ENCODE peak calls at places on chromosomes 3 and 15, in ten cellular contexts. S is sigmoid colon, W is MM.1S, B is nephron progenitor cell, F is AG09309, L is heart right ventricle, K is OCI-LY7, C is RWPE2, U is tibial nerve, T is A549. P is an unnamed sample.

GRCh38 chr3:172317984-172318383 is 130.3 kb downstream of the GHSR start:
- DNase-seq in S (peak), W (no peak), B (peak), F (peak), L (peak), K (no peak), C (no peak), U (peak), T (peak), P (no peak)

GRCh38 chr3:48599509-48600285 is 4.6 kb upstream of the COL7A1 start:
- DNase-seq in S (no peak), W (no peak), B (no peak), F (no peak), L (no peak), K (no peak), C (peak), U (no peak), T (no peak), P (no peak)

GRCh38 chr3:10581716-10582115 is 76.3 kb upstream of the ATP2B2 start:
- DNase-seq in S (no peak), W (no peak), B (no peak), F (no peak), L (no peak), K (no peak), C (no peak), U (no peak), T (no peak), P (no peak)

GRCh38 chr15:39084683-39085530 is 496.0 kb upstream of the THBS1 start:
- DNase-seq in S (peak), W (no peak), B (no peak), F (peak), L (no peak), K (no peak), C (no peak), U (no peak), T (peak), P (no peak)

GRCh38 chr3:18080198-18080689 is 337.8 kb upstream of the TBC1D5 start:
- DNase-seq in S (no peak), W (no peak), B (no peak), F (no peak), L (no peak), K (no peak), C (no peak), U (no peak), T (no peak), P (no peak)

GRCh38 chr3:187858086-187858485 is 112.8 kb upstream of the BCL6 start:
- DNase-seq in S (no peak), W (no peak), B (no peak), F (peak), L (no peak), K (no peak), C (no peak), U (peak), T (no peak), P (no peak)

GRCh38 chr15:59879506-59879905 is 124.6 kb upstream of the FOXB1 start:
- DNase-seq in S (no peak), W (no peak), B (no peak), F (peak), L (no peak), K (no peak), C (no peak), U (no peak), T (no peak), P (no peak)

GRCh38 chr3:196740476-196741400 is 1.1 kb downstream of the PAK2 start:
- DNase-seq in S (no peak), W (peak), B (peak), F (no peak), L (no peak), K (peak), C (no peak), U (peak), T (peak), P (no peak)

GRCh38 chr3:100899440-100900091 is 93.7 kb downstream of the ABI3BP start:
- DNase-seq in S (no peak), W (peak), B (no peak), F (no peak), L (no peak), K (no peak), C (no peak), U (no peak), T (no peak), P (no peak)

GRCh38 chr3:51975857-51976549 is 1.1 kb downstream of the ABHD14A start:
- DNase-seq in S (peak), W (no peak), B (peak), F (peak), L (peak), K (peak), C (no peak), U (peak), T (no peak), P (no peak)

GRCh38 chr3:141845407-141846049 is 30.9 kb upstream of the ATP1B3 start:
- DNase-seq in S (no peak), W (no peak), B (peak), F (no peak), L (no peak), K (peak), C (no peak), U (no peak), T (no peak), P (no peak)

GRCh38 chr3:104564045-104564643 is 802.6 kb upstream of the ALCAM start:
- DNase-seq in S (no peak), W (peak), B (peak), F (peak), L (no peak), K (peak), C (no peak), U (peak), T (peak), P (no peak)

GRCh38 chr3:134106580-134106979 is 76.9 kb upstream of the SLCO2A1 start:
- DNase-seq in S (no peak), W (no peak), B (no peak), F (no peak), L (no peak), K (no peak), C (no peak), U (no peak), T (no peak), P (no peak)

GRCh38 chr3:185763347-185764010 is 61.4 kb downstream of the IGF2BP2 start:
- DNase-seq in S (no peak), W (no peak), B (no peak), F (no peak), L (no peak), K (no peak), C (no peak), U (no peak), T (no peak), P (no peak)

GRCh38 chr3:99409961-99410360 is 228.4 kb upstream of the COL8A1 start:
- DNase-seq in S (no peak), W (no peak), B (no peak), F (no peak), L (no peak), K (no peak), C (no peak), U (no peak), T (no peak), P (no peak)

GRCh38 chr15:90623854-90624253 is 93.3 kb upstream of the BLM start:
- DNase-seq in S (no peak), W (no peak), B (no peak), F (no peak), L (no peak), K (no peak), C (no peak), U (no peak), T (no peak), P (no peak)

GRCh38 chr3:100245146-100245545 is 15.6 kb upstream of the TBC1D23 start:
- DNase-seq in S (no peak), W (no peak), B (no peak), F (no peak), L (no peak), K (no peak), C (no peak), U (no peak), T (no peak), P (no peak)

GRCh38 chr3:15361494-15362214 is 29.3 kb upstream of the SH3BP5 start:
- DNase-seq in S (no peak), W (no peak), B (peak), F (no peak), L (no peak), K (peak), C (no peak), U (peak), T (no peak), P (no peak)

GRCh38 chr3:165196577-165197561 is 685 bp upstream of the SLITRK3 start:
- DNase-seq in S (peak), W (no peak), B (peak), F (no peak), L (no peak), K (no peak), C (no peak), U (no peak), T (no peak), P (no peak)

GRCh38 chr3:149816986-149817385 is 4.0 kb downstream of the RNF13 start:
- DNase-seq in S (no peak), W (no peak), B (no peak), F (no peak), L (no peak), K (no peak), C (no peak), U (peak), T (no peak), P (no peak)

GRCh38 chr15:85114886-85115285 is 133.2 kb downstream of the PDE8A start:
- DNase-seq in S (no peak), W (no peak), B (no peak), F (no peak), L (no peak), K (no peak), C (no peak), U (no peak), T (no peak), P (no peak)

GRCh38 chr15:84572231-84572630 is 28.6 kb upstream of the ZSCAN2 start:
- DNase-seq in S (no peak), W (no peak), B (no peak), F (no peak), L (no peak), K (no peak), C (no peak), U (no peak), T (no peak), P (no peak)

GRCh38 chr3:140092883-140093536 is 158.0 kb downstream of the CLSTN2 start:
- DNase-seq in S (no peak), W (no peak), B (no peak), F (no peak), L (no peak), K (no peak), C (no peak), U (no peak), T (no peak), P (no peak)

GRCh38 chr15:68314563-68314962 is 37.0 kb downstream of the FEM1B start:
- DNase-seq in S (no peak), W (no peak), B (no peak), F (no peak), L (no peak), K (no peak), C (no peak), U (peak), T (no peak), P (no peak)

GRCh38 chr15:57069423-57069822 is 151.0 kb downstream of the TCF12 start:
- DNase-seq in S (no peak), W (peak), B (no peak), F (no peak), L (no peak), K (no peak), C (no peak), U (no peak), T (no peak), P (no peak)

GRCh38 chr3:194941956-194942483 is 256.3 kb downstream of the FAM43A start:
- DNase-seq in S (no peak), W (no peak), B (no peak), F (no peak), L (no peak), K (no peak), C (no peak), U (no peak), T (no peak), P (no peak)

GRCh38 chr15:55564347-55565145 is 23.6 kb downstream of the PYGO1 start:
- DNase-seq in S (no peak), W (no peak), B (no peak), F (no peak), L (no peak), K (no peak), C (no peak), U (no peak), T (no peak), P (no peak)

GRCh38 chr15:67063689-67064606 is 1.5 kb upstream of the SMAD3 start:
- DNase-seq in S (no peak), W (no peak), B (peak), F (no peak), L (peak), K (no peak), C (no peak), U (no peak), T (peak), P (no peak)

GRCh38 chr15:90519688-90520087 is 10.0 kb upstream of the CRTC3 start:
- DNase-seq in S (no peak), W (no peak), B (no peak), F (peak), L (no peak), K (no peak), C (no peak), U (no peak), T (no peak), P (no peak)

GRCh38 chr3:112124901-112125607 is 8.0 kb downstream of the GCSAM start:
- DNase-seq in S (no peak), W (no peak), B (no peak), F (no peak), L (no peak), K (peak), C (no peak), U (no peak), T (no peak), P (no peak)

GRCh38 chr3:69320867-69321266 is 65.0 kb downstream of the FRMD4B start:
- DNase-seq in S (peak), W (peak), B (no peak), F (no peak), L (peak), K (peak), C (no peak), U (no peak), T (no peak), P (no peak)

GRCh38 chr3:4994144-4994730 is 15.0 kb downstream of the BHLHE40 start:
- DNase-seq in S (no peak), W (no peak), B (no peak), F (no peak), L (no peak), K (no peak), C (peak), U (no peak), T (peak), P (no peak)

GRCh38 chr15:52803543-52804306 is 13.6 kb upstream of the ONECUT1 start:
- DNase-seq in S (no peak), W (peak), B (peak), F (no peak), L (no peak), K (no peak), C (peak), U (no peak), T (no peak), P (no peak)

GRCh38 chr3:42025388-42026138 is 63.7 kb upstream of the ULK4 start:
- DNase-seq in S (peak), W (peak), B (peak), F (peak), L (peak), K (peak), C (no peak), U (peak), T (peak), P (peak)

DNA sequence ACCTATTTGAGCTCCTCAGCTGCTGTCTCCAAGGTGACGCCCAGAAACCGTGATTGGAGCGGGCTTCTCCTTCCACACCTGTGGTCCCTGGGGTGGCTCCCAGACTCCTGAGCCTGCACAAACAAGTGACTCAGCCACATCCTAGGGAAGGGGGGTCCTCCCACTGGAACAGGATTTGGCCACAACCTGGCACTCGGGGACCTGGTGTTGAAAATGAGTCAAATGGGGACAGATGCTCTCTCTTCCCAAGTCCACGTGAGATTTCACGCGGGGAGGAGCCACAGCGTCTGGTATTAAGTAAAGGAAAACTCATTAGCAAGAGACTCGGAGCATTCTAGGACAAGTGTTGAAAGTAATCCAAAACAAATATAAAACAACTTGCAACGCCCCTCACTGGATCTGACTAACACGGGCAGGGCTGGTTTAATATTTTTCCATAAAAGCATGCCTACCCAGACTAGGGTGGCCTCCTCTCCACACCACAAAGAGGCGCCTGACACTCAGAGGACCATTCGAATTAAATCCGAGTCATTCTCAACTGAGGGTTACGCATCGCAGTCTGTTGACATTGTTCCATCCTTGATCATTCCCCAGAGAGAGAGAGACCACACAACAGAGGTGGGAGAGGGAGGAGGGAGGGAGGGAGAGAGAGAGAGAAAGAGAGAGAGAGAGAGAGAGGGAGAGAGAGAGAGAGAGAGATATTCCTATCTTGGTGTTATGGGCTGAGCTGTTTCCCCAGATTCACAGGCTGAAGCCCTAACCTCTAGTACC is 74.4 kb downstream of the MGLL start:
- DNase-seq in S (peak), W (no peak), B (no peak), F (peak), L (peak), K (no peak), C (peak), U (peak), T (peak), P (no peak)
- TF ChIP-seq CTCF in S (no peak), W (no peak), B (no peak), F (peak), L (no peak), K (no peak), C (peak), U (peak), T (peak), P (no peak)

DNA sequence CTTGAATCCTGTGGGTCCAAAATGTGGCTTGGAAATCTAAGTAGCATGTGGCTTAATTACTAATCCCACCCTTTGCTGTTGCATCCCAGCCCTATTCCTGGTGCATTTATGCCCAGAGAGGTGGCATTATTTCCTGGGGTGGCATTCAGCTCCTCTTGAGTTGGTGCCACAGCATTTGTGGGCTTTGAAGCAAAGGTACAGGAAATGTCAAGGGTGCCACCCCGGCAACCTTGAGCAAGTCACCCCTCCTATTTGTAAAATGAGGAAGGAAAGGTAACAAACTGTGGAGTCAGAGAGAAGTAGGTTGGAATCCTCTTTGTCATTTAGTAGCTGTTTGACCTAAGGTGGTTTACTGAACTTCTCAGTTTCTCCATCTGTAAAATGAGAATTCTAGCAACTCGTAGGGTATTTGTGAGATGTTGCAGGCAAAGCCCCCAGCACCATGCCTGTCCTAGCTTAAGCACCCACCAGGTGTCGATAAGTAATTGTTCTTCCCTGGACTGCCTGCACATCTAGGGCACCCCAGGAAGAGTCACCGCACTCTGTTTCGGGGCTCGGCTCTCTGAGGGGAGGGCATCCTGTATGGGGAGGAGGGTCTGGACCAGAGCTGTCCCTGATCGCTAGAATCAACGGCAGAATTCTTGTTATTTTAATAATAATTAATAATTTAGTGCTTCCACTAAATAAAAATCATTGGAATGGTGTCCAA is 17.1 kb downstream of the ISG20 start:
- DNase-seq in S (peak), W (no peak), B (no peak), F (no peak), L (no peak), K (no peak), C (peak), U (no peak), T (no peak), P (no peak)
- TF ChIP-seq CTCF in S (no peak), W (no peak), B (no peak), F (no peak), L (no peak), K (no peak), C (no peak), U (no peak), T (no peak), P (no peak)

GRCh38 chr3:192831801-192832347 is 85.8 kb downstream of the MB21D2 start:
- DNase-seq in S (no peak), W (no peak), B (no peak), F (no peak), L (no peak), K (no peak), C (no peak), U (no peak), T (no peak), P (no peak)
- TF ChIP-seq CTCF in S (no peak), W (no peak), B (no peak), F (no peak), L (no peak), K (no peak), C (no peak), U (no peak), T (no peak), P (no peak)

DNA sequence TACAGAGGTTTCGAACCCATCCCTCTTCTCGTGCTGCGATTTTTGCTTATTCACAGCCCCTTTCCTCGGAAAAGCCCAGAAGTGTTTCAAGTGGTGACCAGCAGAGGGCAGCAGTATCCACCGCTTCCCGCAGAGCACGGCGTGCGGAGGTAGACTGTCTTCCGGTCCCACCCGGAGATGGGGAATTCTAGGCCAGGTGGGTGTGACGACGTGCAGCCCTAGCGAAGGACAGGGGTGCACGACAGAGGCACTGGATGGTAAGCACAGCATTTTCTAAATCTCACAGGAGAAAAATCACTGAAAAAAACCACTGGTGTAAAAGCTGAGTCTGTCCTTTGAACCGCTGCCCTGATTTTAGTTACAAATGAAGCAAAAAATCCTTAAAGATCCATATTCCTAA is 7.4 kb upstream of the PSMD6 start:
- DNase-seq in S (peak), W (peak), B (peak), F (no peak), L (peak), K (peak), C (peak), U (peak), T (peak), P (peak)
- TF ChIP-seq CTCF in S (peak), W (peak), B (peak), F (peak), L (peak), K (peak), C (peak), U (peak), T (peak), P (peak)

DNA sequence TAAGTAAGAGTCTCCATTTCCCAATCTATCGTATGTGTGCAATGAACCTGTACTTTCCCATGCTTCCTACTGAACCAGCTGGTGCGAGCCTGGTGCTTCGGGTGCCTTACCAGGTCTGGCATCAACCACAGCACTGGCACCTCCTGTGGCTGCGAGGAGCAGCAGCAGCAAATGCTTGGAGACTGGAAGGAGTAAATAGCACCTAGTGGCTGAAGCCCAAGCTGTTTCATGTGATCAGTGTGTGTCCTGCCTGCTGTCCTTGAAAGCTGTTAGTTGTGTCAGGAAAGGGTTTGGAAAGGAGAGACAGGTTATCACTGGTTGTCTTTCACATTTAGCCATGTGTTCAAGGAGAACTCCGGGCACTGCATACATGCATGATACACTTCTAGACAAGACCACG is 31.8 kb downstream of the PCOLCE2 start:
- DNase-seq in S (no peak), W (no peak), B (no peak), F (no peak), L (peak), K (peak), C (no peak), U (no peak), T (peak), P (no peak)
- TF ChIP-seq CTCF in S (no peak), W (peak), B (no peak), F (peak), L (peak), K (peak), C (peak), U (no peak), T (peak), P (peak)

GRCh38 chr3:32424581-32425250 is 33.1 kb downstream of the CMTM7 start:
- DNase-seq in S (no peak), W (no peak), B (no peak), F (no peak), L (no peak), K (peak), C (no peak), U (no peak), T (no peak), P (no peak)
- TF ChIP-seq CTCF in S (no peak), W (no peak), B (no peak), F (no peak), L (no peak), K (no peak), C (no peak), U (no peak), T (no peak), P (no peak)